ENCODE peak calls at places on chromosome 12, in seven cellular contexts. Y, C, P, G, W, Z and H are unnamed samples.

GRCh38 chr12:53220857-53221202 is 11.2 kb downstream of the RARG start:
- DNase-seq in Y (peak), C (peak), P (peak), G (peak), W (peak), Z (no peak), H (peak)

GRCh38 chr12:32211066-32211768 is 104.6 kb downstream of the BICD1 start:
- DNase-seq in Y (no peak), C (no peak), P (no peak), G (no peak), W (no peak), Z (no peak), H (no peak)

GRCh38 chr12:88111074-88111652 is 30.7 kb downstream of the CEP290 start:
- DNase-seq in Y (peak), C (peak), P (no peak), G (no peak), W (no peak), Z (peak), H (peak)

GRCh38 chr12:91023326-91024004 is 18.7 kb upstream of the EPYC start:
- DNase-seq in Y (no peak), C (no peak), P (no peak), G (no peak), W (no peak), Z (peak), H (no peak)

GRCh38 chr12:82740129-82741000 is 53.7 kb downstream of the TMTC2 start:
- DNase-seq in Y (no peak), C (peak), P (no peak), G (no peak), W (no peak), Z (peak), H (no peak)

GRCh38 chr12:124786065-124786964 is 77.3 kb downstream of the SCARB1 start:
- DNase-seq in Y (no peak), C (peak), P (peak), G (peak), W (peak), Z (peak), H (no peak)

GRCh38 chr12:92242917-92243316 is 97.3 kb upstream of the BTG1 start:
- DNase-seq in Y (no peak), C (no peak), P (no peak), G (no peak), W (no peak), Z (peak), H (no peak)

GRCh38 chr12:15276088-15276698 is 46.1 kb upstream of the PTPRO start:
- DNase-seq in Y (no peak), C (peak), P (peak), G (no peak), W (no peak), Z (no peak), H (no peak)

GRCh38 chr12:66693901-66694513 is 15.1 kb upstream of the GRIP1 start:
- DNase-seq in Y (peak), C (peak), P (peak), G (no peak), W (no peak), Z (peak), H (peak)

GRCh38 chr12:117036046-117036445 is 63.2 kb downstream of the TESC start:
- DNase-seq in Y (no peak), C (no peak), P (no peak), G (peak), W (peak), Z (no peak), H (no peak)

GRCh38 chr12:127125607-127126259 is 1141.2 kb upstream of the TMEM132C start:
- DNase-seq in Y (no peak), C (peak), P (peak), G (no peak), W (no peak), Z (peak), H (no peak)

GRCh38 chr12:92995258-92995905 is 66.3 kb upstream of the EEA1 start:
- DNase-seq in Y (no peak), C (no peak), P (no peak), G (no peak), W (no peak), Z (no peak), H (no peak)

GRCh38 chr12:53499261-53500118 is at the start of gene MAP3K12:
- DNase-seq in Y (peak), C (peak), P (peak), G (peak), W (peak), Z (no peak), H (peak)

GRCh38 chr12:102993537-102993936 is 36.1 kb downstream of the ASCL1 start:
- DNase-seq in Y (no peak), C (no peak), P (no peak), G (no peak), W (no peak), Z (no peak), H (peak)

GRCh38 chr12:113039911-113040425 is 16.6 kb upstream of the DTX1 start:
- DNase-seq in Y (no peak), C (no peak), P (no peak), G (no peak), W (no peak), Z (no peak), H (no peak)

GRCh38 chr12:92989715-92990484 is 60.8 kb upstream of the EEA1 start:
- DNase-seq in Y (no peak), C (peak), P (no peak), G (no peak), W (no peak), Z (no peak), H (no peak)

GRCh38 chr12:123142518-123142840 is 8.4 kb downstream of the PITPNM2 start:
- DNase-seq in Y (no peak), C (no peak), P (no peak), G (no peak), W (no peak), Z (no peak), H (no peak)
- H3K4me3 ChIP-seq in Y (no peak), C (no peak), P (no peak), G (no peak), W (no peak), Z (no peak), H (no peak)

GRCh38 chr12:2759733-2760132 is 35.0 kb upstream of the FKBP4 start:
- DNase-seq in Y (no peak), C (no peak), P (no peak), G (no peak), W (no peak), Z (no peak), H (no peak)
- H3K4me3 ChIP-seq in Y (no peak), C (no peak), P (no peak), G (no peak), W (no peak), Z (no peak), H (no peak)

DNA sequence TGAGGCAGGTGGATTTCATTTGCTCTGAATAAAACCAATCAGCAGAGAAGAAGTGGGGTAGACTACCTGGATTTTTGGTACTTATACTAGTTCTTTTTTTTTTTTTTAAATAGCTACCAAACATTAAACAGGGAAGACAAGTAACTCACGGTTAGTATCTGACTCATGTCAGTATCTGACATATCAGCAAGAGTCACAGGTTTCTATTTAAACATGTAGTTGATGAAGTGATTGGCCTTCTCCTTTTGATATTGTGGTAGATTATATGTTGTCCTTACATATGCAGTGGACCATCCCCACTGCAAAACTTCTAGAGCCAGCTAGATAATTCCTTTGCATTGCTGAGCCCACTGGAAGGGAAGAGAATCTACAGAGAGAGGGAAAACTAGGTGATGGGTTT is 208.0 kb downstream of the ANO6 start:
- DNase-seq in Y (no peak), C (no peak), P (no peak), G (no peak), W (no peak), Z (no peak), H (no peak)
- H3K4me3 ChIP-seq in Y (no peak), C (no peak), P (no peak), G (no peak), W (no peak), Z (no peak), H (no peak)

GRCh38 chr12:50103767-50104321 is at the start of gene GPD1:
- DNase-seq in Y (no peak), C (peak), P (peak), G (peak), W (peak), Z (no peak), H (peak)
- H3K4me3 ChIP-seq in Y (no peak), C (no peak), P (no peak), G (no peak), W (peak), Z (no peak), H (no peak)

DNA sequence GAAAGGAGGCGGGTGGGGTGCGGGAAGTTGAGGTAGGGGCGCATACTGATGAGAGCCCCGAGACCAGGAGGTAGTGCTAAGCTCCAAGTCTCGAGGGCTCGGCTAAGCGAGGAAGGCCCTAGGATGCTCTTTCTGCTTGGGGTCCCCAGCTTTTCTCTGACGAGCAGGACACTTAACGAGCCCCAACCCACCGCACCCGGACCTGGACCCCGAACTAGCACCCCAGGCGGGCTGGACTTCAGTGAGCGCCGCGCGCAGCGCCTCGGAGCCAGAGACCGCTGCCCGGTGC is 4.7 kb upstream of the C1QL4 start:
- DNase-seq in Y (no peak), C (no peak), P (no peak), G (no peak), W (no peak), Z (no peak), H (no peak)
- H3K4me3 ChIP-seq in Y (no peak), C (no peak), P (no peak), G (no peak), W (peak), Z (no peak), H (no peak)

GRCh38 chr12:121839106-121839992 is 19.3 kb downstream of the HPD start:
- DNase-seq in Y (peak), C (peak), P (peak), G (peak), W (peak), Z (peak), H (peak)

GRCh38 chr12:121843236-121843982 is 15.2 kb downstream of the HPD start:
- DNase-seq in Y (no peak), C (no peak), P (no peak), G (no peak), W (no peak), Z (no peak), H (no peak)

GRCh38 chr12:121837680-121838079 is 21.0 kb downstream of the HPD start:
- DNase-seq in Y (no peak), C (no peak), P (no peak), G (no peak), W (no peak), Z (no peak), H (no peak)

GRCh38 chr12:121838096-121838495 is 20.6 kb downstream of the HPD start:
- DNase-seq in Y (no peak), C (no peak), P (no peak), G (no peak), W (no peak), Z (no peak), H (no peak)

GRCh38 chr12:121839993-121840761 is 18.5 kb downstream of the HPD start:
- DNase-seq in Y (no peak), C (no peak), P (no peak), G (no peak), W (no peak), Z (no peak), H (no peak)
- H3K4me3 ChIP-seq in Y (peak), C (peak), P (peak), G (peak), W (peak), Z (peak), H (peak)

DNA sequence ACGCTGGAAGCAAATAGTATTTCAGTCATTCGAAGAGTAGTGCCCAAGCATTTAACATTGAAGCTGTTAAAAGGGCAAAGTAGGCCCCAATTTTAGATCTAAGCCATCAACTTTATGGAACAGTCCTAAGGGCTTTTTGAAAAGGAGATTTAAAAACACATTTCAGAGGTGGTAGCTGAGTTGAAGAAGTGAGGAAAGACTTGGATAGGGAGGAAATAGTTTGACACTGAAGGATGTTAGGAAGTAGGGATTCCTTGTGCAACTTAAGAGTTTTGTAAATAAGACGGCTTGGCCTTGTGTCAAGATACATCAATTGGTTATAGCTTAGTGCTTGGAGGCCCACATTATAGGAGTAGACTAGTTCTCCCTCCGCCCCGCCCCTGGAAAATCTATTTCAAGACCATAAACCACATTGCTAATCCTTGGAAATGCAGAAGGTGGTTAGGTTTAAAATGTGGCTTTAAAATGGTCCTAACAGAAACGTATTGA is 822 bp upstream of the TUBA1B start:
- DNase-seq in Y (no peak), C (peak), P (peak), G (no peak), W (no peak), Z (no peak), H (no peak)
- H3K4me3 ChIP-seq in Y (peak), C (peak), P (peak), G (peak), W (peak), Z (peak), H (peak)